ENCODE peak calls at places on chromosomes 12 and 14, in four cellular contexts. One of them, this sample, is unnamed.

GRCh38 chr14:49946320-49947141 is 53.6 kb downstream of the ARF6 start:
- DNase-seq in CD8-positive, alpha-beta memory T cell: no peak
- DNase-seq in endodermal cell: no peak
- DNase-seq in testis: no peak
- DNase-seq in this sample: peak; percentile 41

GRCh38 chr14:32077081-32078029 is at the start of gene ARHGAP5:
- DNase-seq in CD8-positive, alpha-beta memory T cell: peak; percentile 70
- DNase-seq in endodermal cell: peak; percentile 86
- DNase-seq in testis: peak; percentile 54
- DNase-seq in this sample: peak; percentile 64

GRCh38 chr12:113133036-113133435 is 2.5 kb downstream of the RASAL1 start:
- DNase-seq in CD8-positive, alpha-beta memory T cell: no peak
- DNase-seq in endodermal cell: no peak
- DNase-seq in testis: peak; percentile 32
- DNase-seq in this sample: no peak

GRCh38 chr12:125028106-125028505 is 34.7 kb downstream of the BRI3BP start:
- DNase-seq in CD8-positive, alpha-beta memory T cell: no peak
- DNase-seq in endodermal cell: no peak
- DNase-seq in testis: no peak
- DNase-seq in this sample: no peak

GRCh38 chr14:29627141-29627540 is 300.5 kb downstream of the PRKD1 start:
- DNase-seq in CD8-positive, alpha-beta memory T cell: no peak
- DNase-seq in endodermal cell: no peak
- DNase-seq in testis: no peak
- DNase-seq in this sample: no peak

GRCh38 chr14:36971263-36971855 is 201.0 kb downstream of the SLC25A21 start:
- DNase-seq in CD8-positive, alpha-beta memory T cell: no peak
- DNase-seq in endodermal cell: no peak
- DNase-seq in testis: no peak
- DNase-seq in this sample: no peak

GRCh38 chr12:38823743-38824142 is 81.6 kb downstream of the CPNE8 start:
- DNase-seq in CD8-positive, alpha-beta memory T cell: no peak
- DNase-seq in endodermal cell: no peak
- DNase-seq in testis: no peak
- DNase-seq in this sample: no peak

GRCh38 chr14:23829736-23830474 is 123.7 kb upstream of the DHRS4 start:
- DNase-seq in CD8-positive, alpha-beta memory T cell: no peak
- DNase-seq in endodermal cell: no peak
- DNase-seq in testis: no peak
- DNase-seq in this sample: no peak

GRCh38 chr14:22185191-22185590 is 403.8 kb downstream of the DAD1 start:
- DNase-seq in CD8-positive, alpha-beta memory T cell: no peak
- DNase-seq in endodermal cell: no peak
- DNase-seq in testis: no peak
- DNase-seq in this sample: no peak

GRCh38 chr14:61462566-61463195 is 141.3 kb downstream of the PRKCH start:
- DNase-seq in CD8-positive, alpha-beta memory T cell: no peak
- DNase-seq in endodermal cell: no peak
- DNase-seq in testis: no peak
- DNase-seq in this sample: no peak

GRCh38 chr14:63091394-63091996 is 46.2 kb upstream of the KCNH5 start:
- DNase-seq in CD8-positive, alpha-beta memory T cell: no peak
- DNase-seq in endodermal cell: peak; percentile 56
- DNase-seq in testis: no peak
- DNase-seq in this sample: no peak

GRCh38 chr14:104085032-104085888 is at the start of gene ASPG:
- DNase-seq in CD8-positive, alpha-beta memory T cell: no peak
- DNase-seq in endodermal cell: peak; percentile 92
- DNase-seq in testis: no peak
- DNase-seq in this sample: no peak

GRCh38 chr14:101948666-101949205 is 15.6 kb upstream of the DYNC1H1 start:
- DNase-seq in CD8-positive, alpha-beta memory T cell: no peak
- DNase-seq in endodermal cell: no peak
- DNase-seq in testis: no peak
- DNase-seq in this sample: no peak

GRCh38 chr12:50929831-50930230 is 22.5 kb upstream of the HIGD1C start:
- DNase-seq in CD8-positive, alpha-beta memory T cell: no peak
- DNase-seq in endodermal cell: no peak
- DNase-seq in testis: no peak
- DNase-seq in this sample: no peak

GRCh38 chr12:88338486-88338885 is 196.4 kb downstream of the TMTC3 start:
- DNase-seq in CD8-positive, alpha-beta memory T cell: no peak
- DNase-seq in endodermal cell: no peak
- DNase-seq in testis: no peak
- DNase-seq in this sample: no peak

GRCh38 chr12:56591961-56592360 is 38.2 kb downstream of the BAZ2A start:
- DNase-seq in CD8-positive, alpha-beta memory T cell: no peak
- DNase-seq in endodermal cell: no peak
- DNase-seq in testis: no peak
- DNase-seq in this sample: no peak

GRCh38 chr14:68283378-68284123 is 464.0 kb downstream of the RAD51B start:
- DNase-seq in CD8-positive, alpha-beta memory T cell: peak; percentile 71
- DNase-seq in endodermal cell: no peak
- DNase-seq in testis: no peak
- DNase-seq in this sample: peak; percentile 68

GRCh38 chr12:95116773-95117172 is 43.4 kb upstream of the NR2C1 start:
- DNase-seq in CD8-positive, alpha-beta memory T cell: no peak
- DNase-seq in endodermal cell: peak; percentile 52
- DNase-seq in testis: no peak
- DNase-seq in this sample: peak; percentile 49

GRCh38 chr14:58455593-58456265 is 28.2 kb downstream of the KIAA0586 start:
- DNase-seq in CD8-positive, alpha-beta memory T cell: no peak
- DNase-seq in endodermal cell: no peak
- DNase-seq in testis: no peak
- DNase-seq in this sample: no peak

GRCh38 chr14:64706552-64707193 is 2.4 kb downstream of the PLEKHG3 start:
- DNase-seq in CD8-positive, alpha-beta memory T cell: no peak
- DNase-seq in endodermal cell: peak; percentile 81
- DNase-seq in testis: peak; percentile 46
- DNase-seq in this sample: no peak

GRCh38 chr12:133203344-133204263 is 22.3 kb downstream of the ZNF268 start:
- DNase-seq in CD8-positive, alpha-beta memory T cell: no peak
- DNase-seq in endodermal cell: no peak
- DNase-seq in testis: no peak
- DNase-seq in this sample: no peak

GRCh38 chr14:37170237-37170636 is 2.2 kb downstream of the SLC25A21 start:
- DNase-seq in CD8-positive, alpha-beta memory T cell: no peak
- DNase-seq in endodermal cell: no peak
- DNase-seq in testis: no peak
- DNase-seq in this sample: no peak

GRCh38 chr14:105118646-105119409 is 49.7 kb downstream of the JAG2 start:
- DNase-seq in CD8-positive, alpha-beta memory T cell: no peak
- DNase-seq in endodermal cell: no peak
- DNase-seq in testis: no peak
- DNase-seq in this sample: no peak

GRCh38 chr12:120247621-120248030 is 17.9 kb downstream of the PXN start:
- DNase-seq in CD8-positive, alpha-beta memory T cell: no peak
- DNase-seq in endodermal cell: no peak
- DNase-seq in testis: no peak
- DNase-seq in this sample: no peak
- H3K4me1 ChIP-seq in CD8-positive, alpha-beta memory T cell: peaks cover 79% of the 10 kb centered on the region
- H3K4me1 ChIP-seq in endodermal cell: peaks cover 6% of the 10 kb centered on the region
- H3K4me1 ChIP-seq in testis: peaks cover 35% of the 10 kb centered on the region
- H3K4me1 ChIP-seq in this sample: peaks cover 85% of the 10 kb centered on the region

GRCh38 chr12:130754234-130755001 is 38.3 kb upstream of the RIMBP2 start:
- DNase-seq in CD8-positive, alpha-beta memory T cell: no peak
- DNase-seq in endodermal cell: no peak
- DNase-seq in testis: no peak
- DNase-seq in this sample: no peak
- H3K4me3 ChIP-seq in CD8-positive, alpha-beta memory T cell: peak overlapping the region; percentile 42
- H3K4me3 ChIP-seq in endodermal cell: peak overlapping the region; percentile 13
- H3K4me3 ChIP-seq in testis: no peak overlapping the region
- H3K4me3 ChIP-seq in this sample: peak overlapping the region; percentile 6

GRCh38 chr14:51576899-51577298 is 74.8 kb upstream of the FRMD6 start:
- DNase-seq in CD8-positive, alpha-beta memory T cell: no peak
- DNase-seq in endodermal cell: no peak
- DNase-seq in testis: no peak
- DNase-seq in this sample: no peak
- H3K27ac ChIP-seq in CD8-positive, alpha-beta memory T cell: no peak overlapping the region
- H3K27ac ChIP-seq in endodermal cell: no peak overlapping the region
- H3K27ac ChIP-seq in testis: no peak overlapping the region
- H3K27ac ChIP-seq in this sample: no peak overlapping the region

GRCh38 chr12:106274575-106275081 is 26.8 kb upstream of the CKAP4 start:
- DNase-seq in CD8-positive, alpha-beta memory T cell: no peak
- DNase-seq in endodermal cell: no peak
- DNase-seq in testis: no peak
- DNase-seq in this sample: no peak
- H3K4me1 ChIP-seq in CD8-positive, alpha-beta memory T cell: no peaks in the 10 kb centered on the region
- H3K4me1 ChIP-seq in endodermal cell: peaks cover 3% of the 10 kb centered on the region
- H3K4me1 ChIP-seq in testis: no peaks in the 10 kb centered on the region
- H3K4me1 ChIP-seq in this sample: no peaks in the 10 kb centered on the region

DNA sequence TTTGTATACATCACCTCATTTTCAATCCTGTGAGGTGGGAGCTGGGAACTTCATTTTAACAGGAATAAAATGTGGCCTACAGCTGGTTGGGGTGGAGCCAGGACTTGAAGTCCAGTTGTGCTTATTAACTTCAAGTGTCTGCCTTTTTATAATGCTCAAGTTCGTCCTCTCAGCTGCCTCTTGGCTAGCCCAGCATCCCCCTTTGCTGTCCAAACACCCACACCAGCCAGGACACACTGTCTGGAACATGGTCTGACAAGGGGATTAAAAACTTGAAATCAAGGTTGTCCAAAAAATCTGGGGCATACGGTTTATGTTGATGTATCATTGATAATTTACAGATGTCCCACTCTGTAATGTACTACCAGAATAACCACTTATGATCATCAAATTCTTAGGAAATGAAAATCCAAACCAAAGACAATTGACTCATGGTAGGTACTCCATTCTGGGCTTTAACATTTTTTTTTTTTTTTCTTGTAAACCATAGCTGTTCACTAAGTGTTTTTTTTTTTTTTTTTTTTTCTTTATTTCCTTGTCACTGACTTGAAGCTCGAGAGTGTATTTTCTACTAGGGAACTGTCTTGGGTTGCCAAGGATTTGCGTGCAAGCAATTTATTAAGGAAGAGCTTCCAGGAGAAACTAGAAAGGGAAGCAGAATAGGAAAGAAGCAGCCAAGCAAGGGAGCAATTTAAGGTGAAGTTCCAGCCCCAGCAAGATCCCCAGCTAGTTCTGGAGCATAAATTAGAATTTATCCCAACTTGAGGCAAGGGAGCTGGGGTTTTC is 252.2 kb downstream of the EFCAB11 start:
- DNase-seq in CD8-positive, alpha-beta memory T cell: no peak
- DNase-seq in endodermal cell: no peak
- DNase-seq in testis: peak; percentile 54
- DNase-seq in this sample: no peak
- H3K4me3 ChIP-seq in CD8-positive, alpha-beta memory T cell: peak overlapping the region; percentile 55
- H3K4me3 ChIP-seq in endodermal cell: peak overlapping the region; percentile 79
- H3K4me3 ChIP-seq in testis: peak overlapping the region; percentile 59
- H3K4me3 ChIP-seq in this sample: peak overlapping the region; percentile 49

GRCh38 chr12:27276275-27276674 is 32.2 kb downstream of the STK38L start:
- DNase-seq in CD8-positive, alpha-beta memory T cell: no peak
- DNase-seq in endodermal cell: peak; percentile 60
- DNase-seq in testis: peak; percentile 52
- DNase-seq in this sample: no peak
- H3K27ac ChIP-seq in CD8-positive, alpha-beta memory T cell: no peak overlapping the region
- H3K27ac ChIP-seq in endodermal cell: peak overlapping the region; percentile 62
- H3K27ac ChIP-seq in testis: no peak overlapping the region
- H3K27ac ChIP-seq in this sample: no peak overlapping the region

This sample was measured in CD4-positive, alpha-beta memory T cell.